ENCODE peak calls at places on chromosomes 2 and 18, in five cellular contexts. L is fibroblast of mammary gland, S is fibroblast of pulmonary artery, V is coronary artery, T is pancreas. X is an unnamed sample.

GRCh38 chr18:58687871-58688308 is 16.6 kb downstream of the MALT1 start:
- DNase-seq in L (no peak), S (no peak), V (no peak), T (no peak), X (no peak)

GRCh38 chr2:118291481-118291880 is 203.2 kb downstream of the INSIG2 start:
- DNase-seq in L (peak), S (no peak), V (peak), T (no peak), X (peak)

GRCh38 chr2:66899109-66899508 is 464.2 kb downstream of the MEIS1 start:
- DNase-seq in L (no peak), S (no peak), V (no peak), T (no peak), X (no peak)

GRCh38 chr2:45747363-45747762 is 95.9 kb downstream of the PRKCE start:
- DNase-seq in L (no peak), S (no peak), V (no peak), T (no peak), X (no peak)

GRCh38 chr2:240465268-240465764 is 29.9 kb downstream of the GPC1 start:
- DNase-seq in L (no peak), S (no peak), V (no peak), T (peak), X (no peak)

GRCh38 chr2:205660521-205661124 is 21.7 kb upstream of the NRP2 start:
- DNase-seq in L (peak), S (peak), V (no peak), T (no peak), X (peak)

GRCh38 chr18:76975577-76976110 is 153.3 kb downstream of the ZNF236 start:
- DNase-seq in L (no peak), S (no peak), V (peak), T (no peak), X (no peak)

GRCh38 chr2:168529900-168530561 is 74.0 kb downstream of the CERS6 start:
- DNase-seq in L (no peak), S (no peak), V (no peak), T (no peak), X (no peak)

GRCh38 chr2:10635430-10635829 is 54.3 kb downstream of the NOL10 start:
- DNase-seq in L (peak), S (no peak), V (no peak), T (no peak), X (no peak)

GRCh38 chr2:203583696-203584095 is 48.6 kb upstream of the RAPH1 start:
- DNase-seq in L (peak), S (peak), V (no peak), T (no peak), X (peak)

GRCh38 chr2:230552181-230552580 is 136.2 kb downstream of the SP100 start:
- DNase-seq in L (no peak), S (no peak), V (no peak), T (no peak), X (no peak)

GRCh38 chr2:168561991-168562390 is 105.9 kb downstream of the CERS6 start:
- DNase-seq in L (no peak), S (no peak), V (no peak), T (no peak), X (no peak)

GRCh38 chr2:157181234-157181633 is 76.3 kb upstream of the GALNT5 start:
- DNase-seq in L (peak), S (peak), V (no peak), T (no peak), X (peak)

GRCh38 chr2:223051580-223052375 is at the start of gene KCNE4:
- DNase-seq in L (peak), S (peak), V (no peak), T (no peak), X (peak)

GRCh38 chr2:14756981-14757657 is 124.6 kb downstream of the LRATD1 start:
- DNase-seq in L (peak), S (peak), V (no peak), T (no peak), X (peak)

GRCh38 chr18:23212161-23212560 is 76.9 kb downstream of the CABLES1 start:
- DNase-seq in L (no peak), S (no peak), V (no peak), T (no peak), X (no peak)

GRCh38 chr2:176669398-176670174 is 400.3 kb downstream of the MTX2 start:
- DNase-seq in L (no peak), S (no peak), V (no peak), T (no peak), X (no peak)

GRCh38 chr2:85089464-85090072 is 43.6 kb upstream of the TCF7L1 start:
- DNase-seq in L (no peak), S (no peak), V (no peak), T (no peak), X (no peak)

GRCh38 chr2:179104736-179105135 is 54.8 kb upstream of the CCDC141 start:
- DNase-seq in L (peak), S (peak), V (no peak), T (no peak), X (peak)

GRCh38 chr2:206800501-206801416 is 35.4 kb downstream of the FASTKD2 start:
- DNase-seq in L (peak), S (peak), V (peak), T (peak), X (peak)

GRCh38 chr2:128440666-128441340 is 122.1 kb upstream of the HS6ST1 start:
- DNase-seq in L (no peak), S (no peak), V (no peak), T (no peak), X (no peak)

DNA sequence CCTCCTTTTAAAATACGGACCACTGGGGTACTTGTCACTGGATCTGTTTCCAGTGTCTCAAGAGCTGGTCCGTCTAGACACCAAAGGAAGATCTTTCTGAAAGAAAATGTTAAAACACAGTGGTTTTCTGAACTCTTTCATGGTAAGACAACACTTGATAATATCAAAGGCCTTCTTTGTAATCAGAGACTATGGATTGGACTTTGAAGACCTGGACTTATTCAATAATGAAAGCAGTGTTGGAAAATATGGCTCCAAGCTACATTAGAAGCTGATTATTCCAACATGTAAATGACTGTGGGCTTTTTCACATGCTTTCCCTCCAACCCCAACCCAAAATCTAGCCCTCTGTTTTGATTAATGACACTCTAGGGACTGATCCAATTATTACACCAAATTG is 329.4 kb upstream of the LYPD1 start:
- DNase-seq in L (no peak), S (no peak), V (no peak), T (no peak), X (no peak)
- TF ChIP-seq CTCF in L (no peak), S (no peak), V (no peak), T (no peak), X (no peak)

GRCh38 chr18:12088731-12089375 is 4.8 kb upstream of the ANKRD62 start:
- DNase-seq in L (no peak), S (no peak), V (no peak), T (peak), X (no peak)

GRCh38 chr18:12092398-12093229 is 1.0 kb upstream of the ANKRD62 start:
- DNase-seq in L (no peak), S (no peak), V (no peak), T (peak), X (no peak)

GRCh38 chr18:12098389-12098788 is 4.7 kb downstream of the ANKRD62 start:
- DNase-seq in L (no peak), S (no peak), V (no peak), T (no peak), X (no peak)

GRCh38 chr18:12091742-12092141 is 1.9 kb upstream of the ANKRD62 start:
- DNase-seq in L (no peak), S (no peak), V (no peak), T (peak), X (no peak)

DNA sequence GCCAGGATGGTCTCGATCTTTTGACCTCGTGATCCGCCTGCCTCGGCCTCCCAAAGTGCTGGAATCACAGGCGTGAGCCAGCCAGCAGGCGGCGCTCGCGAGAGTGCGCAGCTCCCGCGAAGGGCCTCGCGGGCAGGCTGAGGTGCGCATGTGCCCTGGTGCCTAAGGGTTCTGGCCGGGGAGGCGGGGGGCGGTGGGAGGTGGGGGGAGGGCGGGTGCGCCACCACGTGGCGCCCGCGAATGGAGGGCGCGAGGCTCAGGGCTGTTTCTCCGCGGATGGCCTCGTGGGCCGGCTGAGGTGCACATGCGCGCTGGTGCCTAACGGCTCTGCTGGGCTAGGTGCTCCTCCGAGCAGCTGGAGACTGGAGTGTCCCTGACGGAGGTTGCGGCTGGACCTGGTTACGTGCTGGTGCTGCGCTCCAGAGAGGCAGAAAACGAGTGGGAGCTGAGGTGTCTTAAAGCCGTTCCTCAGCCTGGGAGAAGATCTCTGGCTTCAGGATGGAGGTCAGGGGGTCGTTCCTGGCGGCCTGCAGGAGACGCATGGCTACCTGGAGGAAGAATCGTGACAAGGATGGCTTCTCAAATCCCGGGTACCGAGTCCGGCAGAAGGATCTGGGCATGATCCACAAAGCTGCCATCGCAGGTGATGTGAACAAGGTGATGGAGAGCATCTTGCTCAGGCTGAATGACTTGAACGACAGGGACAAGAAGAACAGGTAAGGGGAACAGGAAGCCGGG is at the start of gene ANKRD62:
- DNase-seq in L (no peak), S (no peak), V (no peak), T (no peak), X (no peak)
- TF ChIP-seq CTCF in L (no peak), S (no peak), V (no peak), T (no peak), X (no peak)

GRCh38 chr2:135785032-135785431 is 43.4 kb downstream of the UBXN4 start:
- DNase-seq in L (no peak), S (peak), V (no peak), T (no peak), X (no peak)
- TF ChIP-seq CTCF in L (peak), S (peak), V (no peak), T (no peak), X (peak)

DNA sequence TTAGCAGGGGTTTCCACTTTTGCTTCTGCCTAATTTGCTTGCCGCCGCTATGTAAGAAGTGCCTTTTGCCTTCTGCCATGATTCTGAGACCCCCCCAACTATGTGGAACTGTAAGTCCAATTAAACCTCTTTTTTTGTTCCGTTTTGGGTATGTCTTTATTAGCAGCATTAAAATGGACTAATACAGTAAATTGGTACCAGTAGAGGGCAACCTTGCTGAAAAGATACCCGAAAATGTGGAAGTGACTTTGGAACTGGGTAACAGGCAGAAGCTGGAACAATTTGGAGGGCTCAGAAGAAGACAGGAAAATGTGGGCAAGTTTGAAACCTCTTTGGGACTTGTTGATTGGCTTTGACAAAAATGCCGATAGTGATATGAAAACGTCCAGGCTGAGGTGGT is 216.1 kb upstream of the FSIP2 start:
- DNase-seq in L (no peak), S (no peak), V (no peak), T (no peak), X (no peak)
- TF ChIP-seq CTCF in L (no peak), S (no peak), V (no peak), T (no peak), X (no peak)

DNA sequence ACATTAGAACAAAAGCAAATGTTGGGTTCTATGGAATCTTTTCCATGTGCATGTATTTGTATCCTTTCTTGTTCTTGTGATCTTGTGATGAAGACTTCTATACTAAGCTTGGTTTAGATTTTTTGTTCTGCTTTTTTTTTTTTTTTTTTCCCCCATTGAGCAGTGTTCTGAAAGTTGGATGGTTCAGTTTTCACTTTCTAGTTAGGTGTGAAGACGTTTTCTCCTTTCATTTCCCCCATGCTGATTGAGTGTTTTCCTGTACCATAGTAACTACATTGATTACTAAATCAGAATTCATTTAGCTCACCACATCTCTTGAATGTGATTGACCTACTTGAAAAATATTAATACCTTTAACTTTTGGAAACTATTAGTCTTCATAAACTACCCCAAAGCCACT is 34.1 kb downstream of the NOP58 start:
- DNase-seq in L (no peak), S (no peak), V (no peak), T (no peak), X (no peak)
- TF ChIP-seq CTCF in L (no peak), S (no peak), V (no peak), T (no peak), X (no peak)

GRCh38 chr2:150618215-150618905 is 130.9 kb upstream of the RND3 start:
- DNase-seq in L (peak), S (peak), V (no peak), T (no peak), X (peak)
- TF ChIP-seq CTCF in L (no peak), S (no peak), V (no peak), T (no peak), X (no peak)

GRCh38 chr2:3302751-3303582 is 74.7 kb downstream of the EIPR1 start:
- DNase-seq in L (no peak), S (no peak), V (no peak), T (no peak), X (no peak)
- TF ChIP-seq CTCF in L (no peak), S (no peak), V (no peak), T (no peak), X (no peak)

X was measured in foreskin fibroblast.